ENCODE peak calls at places on chromosome 17, in six cellular contexts. One of them, this sample, is unnamed.

GRCh38 chr17:81400939-81401726 is 5.9 kb downstream of the BAHCC1 start:
- DNase-seq in cardiac muscle cell: no peak
- DNase-seq in astrocyte of the cerebellum: no peak
- DNase-seq in A673: peak
- DNase-seq in lower leg skin: no peak
- DNase-seq in AG04450: no peak
- DNase-seq in this sample: no peak

GRCh38 chr17:33776903-33777302 is 478.2 kb upstream of the CCL2 start:
- DNase-seq in cardiac muscle cell: no peak
- DNase-seq in astrocyte of the cerebellum: no peak
- DNase-seq in A673: no peak
- DNase-seq in lower leg skin: no peak
- DNase-seq in AG04450: no peak
- DNase-seq in this sample: no peak

GRCh38 chr17:17700251-17700969 is 19.2 kb downstream of the RAI1 start:
- DNase-seq in cardiac muscle cell: peak
- DNase-seq in astrocyte of the cerebellum: no peak
- DNase-seq in A673: no peak
- DNase-seq in lower leg skin: no peak
- DNase-seq in AG04450: no peak
- DNase-seq in this sample: no peak

GRCh38 chr17:33396818-33397217 is 103.7 kb upstream of the ASIC2 start:
- DNase-seq in cardiac muscle cell: no peak
- DNase-seq in astrocyte of the cerebellum: no peak
- DNase-seq in A673: no peak
- DNase-seq in lower leg skin: no peak
- DNase-seq in AG04450: no peak
- DNase-seq in this sample: no peak

GRCh38 chr17:8857919-8858318 is 9.6 kb downstream of the PIK3R6 start:
- DNase-seq in cardiac muscle cell: no peak
- DNase-seq in astrocyte of the cerebellum: no peak
- DNase-seq in A673: peak
- DNase-seq in lower leg skin: no peak
- DNase-seq in AG04450: no peak
- DNase-seq in this sample: no peak

GRCh38 chr17:46044286-46044928 is 45.4 kb downstream of the STH start:
- DNase-seq in cardiac muscle cell: peak
- DNase-seq in astrocyte of the cerebellum: peak
- DNase-seq in A673: peak
- DNase-seq in lower leg skin: no peak
- DNase-seq in AG04450: peak
- DNase-seq in this sample: no peak

GRCh38 chr17:75345514-75346167 is 56.4 kb upstream of the SLC25A19 start:
- DNase-seq in cardiac muscle cell: no peak
- DNase-seq in astrocyte of the cerebellum: no peak
- DNase-seq in A673: no peak
- DNase-seq in lower leg skin: no peak
- DNase-seq in AG04450: no peak
- DNase-seq in this sample: no peak

GRCh38 chr17:82031885-82032627 is 578 bp downstream of the RAC3 start:
- DNase-seq in cardiac muscle cell: peak
- DNase-seq in astrocyte of the cerebellum: no peak
- DNase-seq in A673: no peak
- DNase-seq in lower leg skin: no peak
- DNase-seq in AG04450: no peak
- DNase-seq in this sample: no peak

GRCh38 chr17:38815576-38816193 is 9.4 kb downstream of the CWC25 start:
- DNase-seq in cardiac muscle cell: no peak
- DNase-seq in astrocyte of the cerebellum: peak
- DNase-seq in A673: no peak
- DNase-seq in lower leg skin: no peak
- DNase-seq in AG04450: no peak
- DNase-seq in this sample: no peak

GRCh38 chr17:56596741-56597494 is 3.4 kb downstream of the NOG start:
- DNase-seq in cardiac muscle cell: peak
- DNase-seq in astrocyte of the cerebellum: no peak
- DNase-seq in A673: peak
- DNase-seq in lower leg skin: peak
- DNase-seq in AG04450: no peak
- DNase-seq in this sample: no peak

GRCh38 chr17:71855000-71855399 is 265.8 kb upstream of the SOX9 start:
- DNase-seq in cardiac muscle cell: no peak
- DNase-seq in astrocyte of the cerebellum: no peak
- DNase-seq in A673: peak
- DNase-seq in lower leg skin: no peak
- DNase-seq in AG04450: no peak
- DNase-seq in this sample: no peak

GRCh38 chr17:63039342-63039741 is 73.3 kb downstream of the TANC2 start:
- DNase-seq in cardiac muscle cell: no peak
- DNase-seq in astrocyte of the cerebellum: no peak
- DNase-seq in A673: no peak
- DNase-seq in lower leg skin: no peak
- DNase-seq in AG04450: no peak
- DNase-seq in this sample: no peak

DNA sequence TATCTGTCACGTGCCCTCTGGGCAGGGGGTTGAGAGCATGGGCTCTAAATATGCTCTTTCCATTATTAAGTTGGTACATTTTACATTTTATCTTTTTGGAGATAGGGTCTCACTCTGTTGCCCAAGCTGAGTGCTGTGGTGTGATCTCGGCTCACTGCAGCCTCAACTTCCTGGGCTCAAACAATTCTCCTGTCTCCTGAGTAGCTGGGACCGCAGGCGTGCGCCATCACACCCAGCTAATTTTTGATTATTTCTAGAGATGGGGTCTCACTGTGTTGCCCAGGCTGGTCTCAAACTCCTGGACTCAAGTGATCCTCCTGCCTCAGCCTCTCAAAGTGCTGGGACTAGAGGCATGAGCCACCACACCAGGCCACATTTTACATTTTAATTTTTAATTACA is 43.9 kb upstream of the KDM6B start:
- DNase-seq in cardiac muscle cell: no peak
- DNase-seq in astrocyte of the cerebellum: no peak
- DNase-seq in A673: no peak
- DNase-seq in lower leg skin: no peak
- DNase-seq in AG04450: no peak
- DNase-seq in this sample: no peak
- TF ChIP-seq CTCF in cardiac muscle cell: no peak
- TF ChIP-seq CTCF in astrocyte of the cerebellum: no peak
- TF ChIP-seq CTCF in A673: no peak
- TF ChIP-seq CTCF in lower leg skin: no peak
- TF ChIP-seq CTCF in AG04450: no peak
- TF ChIP-seq CTCF in this sample: no peak

GRCh38 chr17:67474081-67474661 is 97.1 kb downstream of the PITPNC1 start:
- DNase-seq in cardiac muscle cell: no peak
- DNase-seq in astrocyte of the cerebellum: peak
- DNase-seq in A673: no peak
- DNase-seq in lower leg skin: peak
- DNase-seq in AG04450: no peak
- DNase-seq in this sample: no peak
- TF ChIP-seq CTCF in cardiac muscle cell: no peak
- TF ChIP-seq CTCF in astrocyte of the cerebellum: no peak
- TF ChIP-seq CTCF in A673: no peak
- TF ChIP-seq CTCF in lower leg skin: no peak
- TF ChIP-seq CTCF in AG04450: no peak
- TF ChIP-seq CTCF in this sample: no peak

DNA sequence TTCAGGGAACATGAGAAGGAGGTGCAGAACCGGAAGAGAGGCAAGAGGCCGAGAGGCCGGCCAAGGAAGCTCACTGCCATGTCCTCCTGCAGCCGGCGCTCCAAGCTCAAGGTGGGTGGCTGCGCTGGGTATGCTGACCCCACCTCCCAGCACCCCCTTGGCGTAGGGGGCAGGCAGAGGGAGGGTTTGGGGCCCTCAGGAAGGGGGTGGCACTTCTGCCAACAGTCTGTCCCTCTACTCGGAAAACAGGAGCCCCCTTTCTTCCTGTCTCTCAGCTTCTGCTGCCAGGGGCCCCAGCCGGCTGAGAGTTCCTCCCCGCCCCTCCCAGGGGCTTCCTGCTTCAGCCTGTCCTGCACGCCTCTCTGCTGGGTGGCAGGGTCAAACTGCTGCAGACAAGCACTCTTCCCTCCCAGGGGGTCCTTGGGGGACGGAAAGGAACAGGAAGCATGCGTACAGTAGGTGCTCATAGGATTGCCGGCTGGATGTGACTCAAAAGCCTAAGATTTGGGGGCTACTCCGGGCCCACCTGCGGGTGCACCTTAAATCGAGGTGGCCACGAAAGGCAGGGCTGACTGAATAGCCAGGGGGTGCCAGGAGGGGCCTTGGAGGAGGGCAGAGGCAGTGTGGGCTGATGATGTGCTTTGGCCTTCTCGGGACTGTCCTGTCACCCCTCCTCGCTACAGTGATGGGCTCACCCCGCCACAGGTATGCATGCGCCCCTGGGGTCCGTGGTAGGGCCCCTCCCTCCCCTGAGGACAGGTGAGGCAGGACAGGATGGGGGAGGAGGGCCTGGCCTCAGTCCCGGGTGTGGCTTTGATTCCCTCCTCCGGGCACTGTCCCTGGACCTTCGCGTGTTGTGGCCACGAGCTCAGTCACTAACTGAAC is 4.0 kb downstream of the CBX2 start:
- DNase-seq in cardiac muscle cell: no peak
- DNase-seq in astrocyte of the cerebellum: no peak
- DNase-seq in A673: no peak
- DNase-seq in lower leg skin: no peak
- DNase-seq in AG04450: no peak
- DNase-seq in this sample: no peak
- TF ChIP-seq CTCF in cardiac muscle cell: no peak
- TF ChIP-seq CTCF in astrocyte of the cerebellum: no peak
- TF ChIP-seq CTCF in A673: no peak
- TF ChIP-seq CTCF in lower leg skin: no peak
- TF ChIP-seq CTCF in AG04450: no peak
- TF ChIP-seq CTCF in this sample: no peak

GRCh38 chr17:47243737-47244598 is 9.7 kb upstream of the ITGB3 start:
- DNase-seq in cardiac muscle cell: no peak
- DNase-seq in astrocyte of the cerebellum: no peak
- DNase-seq in A673: no peak
- DNase-seq in lower leg skin: no peak
- DNase-seq in AG04450: no peak
- DNase-seq in this sample: no peak
- TF ChIP-seq CTCF in cardiac muscle cell: no peak
- TF ChIP-seq CTCF in astrocyte of the cerebellum: no peak
- TF ChIP-seq CTCF in A673: no peak
- TF ChIP-seq CTCF in lower leg skin: no peak
- TF ChIP-seq CTCF in AG04450: no peak
- TF ChIP-seq CTCF in this sample: no peak

GRCh38 chr17:77842906-77843249 is 115.6 kb upstream of the TNRC6C start:
- DNase-seq in cardiac muscle cell: no peak
- DNase-seq in astrocyte of the cerebellum: no peak
- DNase-seq in A673: no peak
- DNase-seq in lower leg skin: no peak
- DNase-seq in AG04450: no peak
- DNase-seq in this sample: no peak

GRCh38 chr17:77842148-77842905 is 116.2 kb upstream of the TNRC6C start:
- DNase-seq in cardiac muscle cell: no peak
- DNase-seq in astrocyte of the cerebellum: no peak
- DNase-seq in A673: no peak
- DNase-seq in lower leg skin: no peak
- DNase-seq in AG04450: no peak
- DNase-seq in this sample: no peak

GRCh38 chr17:77845541-77846225 is 112.8 kb upstream of the TNRC6C start:
- DNase-seq in cardiac muscle cell: no peak
- DNase-seq in astrocyte of the cerebellum: no peak
- DNase-seq in A673: no peak
- DNase-seq in lower leg skin: no peak
- DNase-seq in AG04450: no peak
- DNase-seq in this sample: no peak

GRCh38 chr17:77844681-77845080 is 113.8 kb upstream of the TNRC6C start:
- DNase-seq in cardiac muscle cell: no peak
- DNase-seq in astrocyte of the cerebellum: no peak
- DNase-seq in A673: no peak
- DNase-seq in lower leg skin: no peak
- DNase-seq in AG04450: no peak
- DNase-seq in this sample: no peak

DNA sequence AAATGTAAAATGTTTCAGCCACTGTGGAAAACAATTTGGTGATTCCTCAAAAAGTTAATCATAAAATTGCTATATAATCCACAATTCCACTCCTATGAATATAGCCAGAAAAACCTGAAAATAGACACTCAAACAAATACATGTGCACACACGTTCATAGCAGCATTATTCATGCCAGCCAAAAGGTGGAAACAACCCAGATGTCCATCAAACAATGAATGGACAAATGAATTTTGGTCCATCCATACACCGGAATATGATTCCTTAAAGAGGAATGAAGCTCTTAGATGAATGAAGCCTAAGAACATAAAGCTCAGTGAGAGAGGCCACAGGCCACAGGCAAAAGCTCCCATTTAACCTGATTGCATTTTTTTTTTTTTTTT is 114.6 kb upstream of the TNRC6C start:
- DNase-seq in cardiac muscle cell: no peak
- DNase-seq in astrocyte of the cerebellum: no peak
- DNase-seq in A673: no peak
- DNase-seq in lower leg skin: no peak
- DNase-seq in AG04450: no peak
- DNase-seq in this sample: no peak
- TF ChIP-seq CTCF in cardiac muscle cell: no peak
- TF ChIP-seq CTCF in astrocyte of the cerebellum: no peak
- TF ChIP-seq CTCF in A673: no peak
- TF ChIP-seq CTCF in lower leg skin: no peak
- TF ChIP-seq CTCF in AG04450: no peak
- TF ChIP-seq CTCF in this sample: no peak